ENCODE peak calls at places on chromosomes 16 and 17, in nine cellular contexts. X, U, R, Z, J, M, N, Y and P are unnamed samples. For H3K4me1, the result is how much of the 10 kb centered on the place peaks cover.

GRCh38 chr17:17844500-17844899 is 7.7 kb upstream of the SREBF1 start:
- DNase-seq in X (no peak), U (no peak), R (no peak), Z (no peak), J (no peak), M (no peak), N (no peak), Y (no peak), P (no peak)

GRCh38 chr17:6523330-6523729 is 33.0 kb downstream of the PITPNM3 start:
- DNase-seq in X (peak), U (peak), R (peak), Z (no peak), J (no peak), M (peak), N (no peak), Y (peak), P (no peak)

GRCh38 chr17:32118835-32119234 is 23.5 kb upstream of the RHOT1 start:
- DNase-seq in X (no peak), U (no peak), R (no peak), Z (no peak), J (no peak), M (no peak), N (no peak), Y (no peak), P (no peak)

GRCh38 chr17:66636111-66636510 is 198.8 kb upstream of the CACNG5 start:
- DNase-seq in X (peak), U (no peak), R (no peak), Z (no peak), J (no peak), M (peak), N (no peak), Y (peak), P (no peak)

GRCh38 chr16:4991754-4992153 is 33.6 kb downstream of the SEC14L5 start:
- DNase-seq in X (no peak), U (peak), R (no peak), Z (no peak), J (no peak), M (no peak), N (no peak), Y (no peak), P (no peak)

GRCh38 chr17:57899391-57899790 is 49.5 kb upstream of the MRPS23 start:
- DNase-seq in X (no peak), U (no peak), R (no peak), Z (no peak), J (peak), M (no peak), N (no peak), Y (no peak), P (no peak)

GRCh38 chr17:75047398-75048098 is 523 bp downstream of the KCTD2 start:
- DNase-seq in X (no peak), U (no peak), R (no peak), Z (no peak), J (peak), M (no peak), N (no peak), Y (no peak), P (peak)

GRCh38 chr16:46573008-46573833 is 48.0 kb downstream of the SHCBP1 start:
- DNase-seq in X (peak), U (no peak), R (peak), Z (no peak), J (no peak), M (peak), N (no peak), Y (peak), P (no peak)

GRCh38 chr16:85384831-85385462 is 228.2 kb upstream of the GSE1 start:
- DNase-seq in X (peak), U (no peak), R (no peak), Z (no peak), J (peak), M (no peak), N (no peak), Y (no peak), P (no peak)

GRCh38 chr16:3112058-3112880 is at the start of gene ZNF205:
- DNase-seq in X (peak), U (peak), R (peak), Z (no peak), J (peak), M (peak), N (peak), Y (peak), P (peak)

GRCh38 chr17:43528319-43528987 is 17.7 kb downstream of the ETV4 start:
- DNase-seq in X (no peak), U (peak), R (no peak), Z (no peak), J (peak), M (peak), N (no peak), Y (no peak), P (peak)

GRCh38 chr17:83185023-83186002 is 105.9 kb downstream of the METRNL start:
- DNase-seq in X (no peak), U (peak), R (no peak), Z (no peak), J (no peak), M (no peak), N (peak), Y (no peak), P (no peak)

GRCh38 chr17:1783271-1783670 is 21.4 kb downstream of the SERPINF1 start:
- DNase-seq in X (no peak), U (peak), R (no peak), Z (no peak), J (peak), M (no peak), N (no peak), Y (no peak), P (no peak)

GRCh38 chr17:72572604-72573491 is 452.0 kb downstream of the SOX9 start:
- DNase-seq in X (peak), U (no peak), R (no peak), Z (no peak), J (no peak), M (peak), N (no peak), Y (peak), P (no peak)

GRCh38 chr16:23145186-23145585 is 4.1 kb downstream of the USP31 start:
- DNase-seq in X (no peak), U (no peak), R (peak), Z (no peak), J (no peak), M (no peak), N (no peak), Y (no peak), P (no peak)

GRCh38 chr16:57372372-57373116 is at the start of gene CX3CL1:
- DNase-seq in X (no peak), U (peak), R (peak), Z (no peak), J (peak), M (peak), N (no peak), Y (peak), P (peak)

GRCh38 chr17:7835818-7836595 is 2.0 kb downstream of the KDM6B start:
- DNase-seq in X (no peak), U (peak), R (peak), Z (peak), J (peak), M (peak), N (peak), Y (peak), P (peak)

GRCh38 chr17:47810200-47810821 is 11.3 kb downstream of the OSBPL7 start:
- DNase-seq in X (peak), U (no peak), R (peak), Z (peak), J (no peak), M (peak), N (no peak), Y (peak), P (no peak)

GRCh38 chr16:85870159-85870558 is 28.8 kb upstream of the IRF8 start:
- DNase-seq in X (no peak), U (no peak), R (peak), Z (no peak), J (peak), M (no peak), N (no peak), Y (no peak), P (no peak)

GRCh38 chr16:50862818-50863672 is 121.2 kb downstream of the CYLD start:
- DNase-seq in X (no peak), U (no peak), R (no peak), Z (no peak), J (no peak), M (no peak), N (no peak), Y (no peak), P (no peak)

GRCh38 chr16:23491490-23492391 is 18.6 kb downstream of the GGA2 start:
- DNase-seq in X (no peak), U (no peak), R (no peak), Z (no peak), J (no peak), M (peak), N (no peak), Y (peak), P (no peak)

GRCh38 chr16:66224636-66225035 is 141.9 kb upstream of the CDH5 start:
- DNase-seq in X (no peak), U (no peak), R (no peak), Z (no peak), J (no peak), M (no peak), N (no peak), Y (no peak), P (no peak)

GRCh38 chr16:66058181-66058580 is 308.3 kb upstream of the CDH5 start:
- DNase-seq in X (no peak), U (no peak), R (no peak), Z (no peak), J (no peak), M (peak), N (no peak), Y (peak), P (no peak)

GRCh38 chr16:67451704-67452435 is 20.9 kb downstream of the HSD11B2 start:
- DNase-seq in X (peak), U (no peak), R (no peak), Z (no peak), J (no peak), M (no peak), N (no peak), Y (no peak), P (no peak)

GRCh38 chr16:19722269-19722952 is 4.3 kb downstream of the IQCK start:
- DNase-seq in X (no peak), U (no peak), R (peak), Z (no peak), J (no peak), M (no peak), N (no peak), Y (no peak), P (no peak)

GRCh38 chr16:74372369-74372768 is 3.7 kb upstream of the NPIPB15 start:
- DNase-seq in X (no peak), U (no peak), R (no peak), Z (no peak), J (no peak), M (no peak), N (no peak), Y (no peak), P (no peak)

GRCh38 chr16:22693670-22694340 is 120.2 kb upstream of the HS3ST2 start:
- DNase-seq in X (no peak), U (no peak), R (no peak), Z (no peak), J (no peak), M (no peak), N (no peak), Y (no peak), P (no peak)

GRCh38 chr16:26569793-26570192 is 496.9 kb upstream of the C16orf82 start:
- DNase-seq in X (no peak), U (no peak), R (peak), Z (no peak), J (no peak), M (no peak), N (no peak), Y (no peak), P (peak)

GRCh38 chr16:23729503-23730424 is 16.7 kb upstream of the ERN2 start:
- DNase-seq in X (peak), U (no peak), R (peak), Z (no peak), J (no peak), M (peak), N (no peak), Y (peak), P (no peak)

GRCh38 chr16:51540259-51540658 is 389.2 kb upstream of the SALL1 start:
- DNase-seq in X (no peak), U (no peak), R (no peak), Z (no peak), J (no peak), M (peak), N (no peak), Y (peak), P (no peak)

GRCh38 chr17:66830451-66830850 is 4.5 kb upstream of the CACNG5 start:
- DNase-seq in X (no peak), U (no peak), R (peak), Z (no peak), J (no peak), M (no peak), N (no peak), Y (no peak), P (no peak)

GRCh38 chr16:26787924-26788323 is 278.8 kb upstream of the C16orf82 start:
- DNase-seq in X (no peak), U (no peak), R (peak), Z (no peak), J (no peak), M (no peak), N (no peak), Y (no peak), P (no peak)

GRCh38 chr16:24098896-24099295 is 157.2 kb upstream of the CACNG3 start:
- DNase-seq in X (no peak), U (no peak), R (no peak), Z (no peak), J (no peak), M (no peak), N (no peak), Y (no peak), P (no peak)

GRCh38 chr16:68283346-68283745 is 19.0 kb downstream of the SLC7A6 start:
- DNase-seq in X (no peak), U (no peak), R (no peak), Z (no peak), J (no peak), M (no peak), N (no peak), Y (no peak), P (no peak)

GRCh38 chr16:21611178-21611545 is 11.8 kb downstream of the METTL9 start:
- DNase-seq in X (peak), U (no peak), R (no peak), Z (no peak), J (no peak), M (no peak), N (no peak), Y (peak), P (no peak)
- H3K4me1 ChIP-seq in X (half or more), U (under half), R (under half), Z (under half), J (under half), M (under half), N (half or more), Y (under half), P (under half)

DNA sequence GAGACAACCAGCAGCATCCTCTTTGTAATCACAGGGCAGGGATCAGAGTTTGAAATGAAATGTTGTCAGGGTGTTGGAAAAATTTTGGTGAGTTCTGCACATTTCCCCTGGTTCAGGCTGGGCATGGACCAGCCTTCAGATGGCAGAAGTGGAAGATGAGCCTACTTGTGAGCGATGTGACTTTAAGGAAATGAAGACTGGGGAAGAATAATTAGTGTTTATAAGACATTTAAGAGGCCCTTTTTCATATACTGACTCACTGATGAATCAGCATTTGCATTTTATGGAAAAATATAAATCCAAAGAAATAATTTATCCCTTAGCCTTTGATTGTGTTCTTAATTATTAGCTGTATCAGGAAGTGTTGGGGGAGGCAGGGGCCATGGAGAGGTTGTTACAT is 20.9 kb downstream of the GPR179 start:
- DNase-seq in X (no peak), U (no peak), R (no peak), Z (no peak), J (no peak), M (no peak), N (no peak), Y (peak), P (no peak)
- H3K4me1 ChIP-seq in X (under half), U (under half), R (under half), Z (under half), J (under half), M (under half), N (under half), Y (under half), P (under half)

GRCh38 chr16:637081-638018 is 1.2 kb upstream of the METTL26 start:
- DNase-seq in X (no peak), U (peak), R (peak), Z (peak), J (peak), M (peak), N (peak), Y (peak), P (peak)

GRCh38 chr16:640614-641013 is 1.0 kb upstream of the MCRIP2 start:
- DNase-seq in X (no peak), U (no peak), R (no peak), Z (no peak), J (no peak), M (no peak), N (no peak), Y (no peak), P (no peak)

GRCh38 chr16:636206-637080 is at the start of gene METTL26:
- DNase-seq in X (peak), U (peak), R (peak), Z (peak), J (peak), M (peak), N (peak), Y (peak), P (peak)

GRCh38 chr16:638034-638543 is 2.0 kb upstream of the METTL26 start:
- DNase-seq in X (no peak), U (no peak), R (no peak), Z (no peak), J (no peak), M (no peak), N (no peak), Y (no peak), P (no peak)

DNA sequence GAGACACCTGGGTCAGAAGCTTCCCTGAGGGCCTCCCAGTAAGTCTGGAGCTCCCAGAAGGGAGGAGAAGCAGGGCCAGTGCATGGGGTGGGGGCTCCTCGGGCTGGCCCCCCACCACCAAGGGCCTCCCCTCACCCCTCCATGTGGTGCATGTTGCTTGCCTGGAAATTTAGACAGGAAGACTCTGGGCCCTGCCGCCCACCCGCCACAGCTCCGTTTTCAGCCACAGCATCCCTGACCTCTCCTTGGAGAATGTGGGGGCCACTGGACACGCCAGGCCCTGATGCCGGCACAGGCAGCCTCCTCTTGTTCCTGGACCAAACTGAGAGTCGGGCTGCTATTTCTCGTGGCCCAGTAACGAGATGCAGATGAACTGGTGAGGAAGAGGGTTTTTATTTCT is 2.7 kb upstream of the METTL26 start:
- DNase-seq in X (no peak), U (no peak), R (no peak), Z (no peak), J (no peak), M (no peak), N (no peak), Y (no peak), P (no peak)
- H3K4me1 ChIP-seq in X (under half), U (under half), R (under half), Z (under half), J (under half), M (under half), N (half or more), Y (under half), P (under half)

DNA sequence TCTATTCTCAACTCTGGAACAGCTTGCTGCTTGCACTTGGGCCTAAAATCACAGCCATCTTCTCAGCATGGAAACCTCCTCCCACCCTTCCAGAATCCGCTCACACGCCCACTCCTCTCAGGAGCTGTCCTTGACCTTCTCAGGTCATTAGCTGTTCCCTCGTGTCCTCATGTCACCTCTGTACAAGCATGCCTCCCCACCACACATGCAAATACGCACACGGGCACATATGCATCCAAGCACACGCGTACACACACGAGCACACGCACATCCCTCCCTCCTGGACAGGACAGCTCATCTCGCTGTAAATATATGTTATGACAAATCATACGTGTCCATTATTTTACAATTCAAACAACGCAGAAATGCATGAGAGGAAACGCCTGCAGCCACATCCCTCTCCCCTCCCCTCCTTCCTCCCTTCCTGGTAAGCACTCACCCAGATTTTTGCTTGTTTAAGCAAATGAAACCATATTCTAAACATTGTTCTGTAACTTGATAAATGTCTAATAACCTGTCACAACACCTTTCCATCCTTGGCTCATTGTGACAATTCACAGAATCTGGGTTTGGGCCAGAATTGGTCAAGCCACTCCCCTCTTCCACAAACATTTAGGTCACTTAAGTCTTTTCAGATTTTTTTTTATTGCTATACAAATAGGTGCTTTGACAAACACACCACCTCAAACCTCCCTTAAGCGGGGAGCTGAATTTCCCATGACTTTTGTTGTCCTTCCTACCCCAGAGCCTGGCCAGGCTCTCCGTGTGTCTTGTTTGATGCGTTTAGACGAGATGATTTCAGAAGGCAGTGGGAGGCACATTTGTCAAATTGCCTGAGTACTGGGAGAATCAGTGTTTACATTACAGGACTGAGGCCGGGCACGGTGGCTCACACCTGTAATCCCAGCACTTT is 41.7 kb downstream of the DNAH17 start:
- DNase-seq in X (peak), U (peak), R (no peak), Z (no peak), J (no peak), M (no peak), N (no peak), Y (no peak), P (no peak)
- H3K4me1 ChIP-seq in X (under half), U (under half), R (under half), Z (under half), J (under half), M (under half), N (under half), Y (under half), P (under half)

GRCh38 chr16:89197033-89197632 is 3.2 kb downstream of the SLC22A31 start:
- DNase-seq in X (no peak), U (no peak), R (no peak), Z (no peak), J (peak), M (no peak), N (no peak), Y (no peak), P (no peak)

GRCh38 chr16:89197633-89198416 is 2.5 kb downstream of the SLC22A31 start:
- DNase-seq in X (no peak), U (peak), R (no peak), Z (no peak), J (peak), M (no peak), N (no peak), Y (no peak), P (no peak)

GRCh38 chr16:89200124-89200849 is at the start of gene SLC22A31:
- DNase-seq in X (no peak), U (peak), R (peak), Z (no peak), J (peak), M (no peak), N (no peak), Y (no peak), P (no peak)

GRCh38 chr16:89199241-89200123 is 855 bp downstream of the SLC22A31 start:
- DNase-seq in X (no peak), U (peak), R (no peak), Z (no peak), J (peak), M (no peak), N (no peak), Y (no peak), P (no peak)

GRCh38 chr16:89198417-89199240 is 1.7 kb downstream of the SLC22A31 start:
- DNase-seq in X (no peak), U (no peak), R (no peak), Z (no peak), J (peak), M (no peak), N (no peak), Y (no peak), P (no peak)
- H3K4me1 ChIP-seq in X (under half), U (under half), R (under half), Z (under half), J (under half), M (under half), N (under half), Y (under half), P (under half)

GRCh38 chr17:73767696-73768095 is 123.5 kb upstream of the SDK2 start:
- DNase-seq in X (no peak), U (no peak), R (no peak), Z (no peak), J (no peak), M (no peak), N (no peak), Y (no peak), P (no peak)
- H3K4me1 ChIP-seq in X (under half), U (under half), R (under half), Z (under half), J (under half), M (under half), N (under half), Y (under half), P (under half)

GRCh38 chr17:76735586-76736348 is 1.4 kb downstream of the SRSF2 start:
- DNase-seq in X (no peak), U (no peak), R (no peak), Z (no peak), J (no peak), M (no peak), N (no peak), Y (no peak), P (no peak)
- H3K4me1 ChIP-seq in X (under half), U (under half), R (under half), Z (under half), J (under half), M (under half), N (half or more), Y (under half), P (under half)